ENCODE peak calls at places on chromosomes 1 and 21, in five cellular contexts. V is natural killer cell; G is CD4-positive, alpha-beta T cell; R is lower leg skin; L is omental fat pad. U is an unnamed sample.

GRCh38 chr21:44537930-44538911 is 1.8 kb downstream of the KRTAP10-1 start:
- DNase-seq in V (peak; percentile 11), G (no peak), R (peak; percentile 75), L (no peak), U (no peak)

GRCh38 chr1:159197767-159198557 is 6.7 kb upstream of the ACKR1 start:
- DNase-seq in V (no peak), G (no peak), R (peak; percentile 90), L (peak; percentile 83), U (peak; percentile 37)

GRCh38 chr1:23916209-23917131 is 3.3 kb upstream of the CNR2 start:
- DNase-seq in V (peak; percentile 57), G (peak; percentile 50), R (peak; percentile 88), L (no peak), U (peak; percentile 50)

GRCh38 chr1:228334226-228334935 is 72.3 kb downstream of the TRIM11 start:
- DNase-seq in V (peak; percentile 12), G (no peak), R (peak; percentile 79), L (no peak), U (no peak)

GRCh38 chr1:78339490-78339889 is 151.3 kb upstream of the PTGFR start:
- DNase-seq in V (no peak), G (no peak), R (no peak), L (no peak), U (no peak)

GRCh38 chr1:2611621-2612437 is 21.0 kb downstream of the MMEL1 start:
- DNase-seq in V (no peak), G (no peak), R (no peak), L (no peak), U (peak; percentile 13)

GRCh38 chr1:46599044-46599970 is 4.8 kb downstream of the MKNK1 start:
- DNase-seq in V (no peak), G (no peak), R (no peak), L (no peak), U (no peak)

GRCh38 chr1:151619489-151620093 is 7.7 kb downstream of the SNX27 start:
- DNase-seq in V (no peak), G (no peak), R (no peak), L (no peak), U (no peak)

GRCh38 chr1:24547195-24547594 is 8.7 kb upstream of the NCMAP start:
- DNase-seq in V (no peak), G (no peak), R (no peak), L (no peak), U (no peak)

GRCh38 chr1:9753121-9753531 is 70.6 kb downstream of the CLSTN1 start:
- DNase-seq in V (no peak), G (no peak), R (no peak), L (no peak), U (no peak)

GRCh38 chr1:109910123-109910962 is at the start of gene CSF1:
- DNase-seq in V (peak; percentile 52), G (peak; percentile 48), R (peak; percentile 97), L (peak; percentile 81), U (peak; percentile 40)

GRCh38 chr1:176017722-176018121 is 189.4 kb downstream of the COP1 start:
- DNase-seq in V (no peak), G (no peak), R (no peak), L (no peak), U (no peak)
- TF ChIP-seq CTCF in V (no peak), G (no peak), R (no peak), L (no peak), U (no peak)

DNA sequence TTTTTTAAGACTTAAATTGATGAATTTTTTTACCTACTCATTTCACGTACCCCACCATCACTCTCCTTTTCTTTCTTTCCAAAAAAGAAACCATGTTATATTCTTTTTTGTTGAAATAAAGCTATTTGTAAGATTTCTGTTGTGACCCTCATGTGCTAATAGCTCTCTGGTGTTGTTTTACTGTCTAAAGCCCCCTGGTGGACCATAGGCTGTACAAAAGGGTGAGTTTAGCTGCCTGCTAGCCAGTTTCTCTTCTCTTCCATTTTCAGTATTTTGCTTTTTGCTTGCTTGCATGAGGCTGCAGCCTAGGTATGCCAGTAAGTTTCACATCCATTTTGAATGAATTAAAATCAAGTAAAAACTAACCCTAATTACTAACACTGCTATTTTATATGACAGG is 15.6 kb upstream of the VAMP3 start:
- DNase-seq in V (no peak), G (no peak), R (no peak), L (no peak), U (no peak)
- TF ChIP-seq CTCF in V (no peak), G (no peak), R (no peak), L (no peak), U (no peak)

DNA sequence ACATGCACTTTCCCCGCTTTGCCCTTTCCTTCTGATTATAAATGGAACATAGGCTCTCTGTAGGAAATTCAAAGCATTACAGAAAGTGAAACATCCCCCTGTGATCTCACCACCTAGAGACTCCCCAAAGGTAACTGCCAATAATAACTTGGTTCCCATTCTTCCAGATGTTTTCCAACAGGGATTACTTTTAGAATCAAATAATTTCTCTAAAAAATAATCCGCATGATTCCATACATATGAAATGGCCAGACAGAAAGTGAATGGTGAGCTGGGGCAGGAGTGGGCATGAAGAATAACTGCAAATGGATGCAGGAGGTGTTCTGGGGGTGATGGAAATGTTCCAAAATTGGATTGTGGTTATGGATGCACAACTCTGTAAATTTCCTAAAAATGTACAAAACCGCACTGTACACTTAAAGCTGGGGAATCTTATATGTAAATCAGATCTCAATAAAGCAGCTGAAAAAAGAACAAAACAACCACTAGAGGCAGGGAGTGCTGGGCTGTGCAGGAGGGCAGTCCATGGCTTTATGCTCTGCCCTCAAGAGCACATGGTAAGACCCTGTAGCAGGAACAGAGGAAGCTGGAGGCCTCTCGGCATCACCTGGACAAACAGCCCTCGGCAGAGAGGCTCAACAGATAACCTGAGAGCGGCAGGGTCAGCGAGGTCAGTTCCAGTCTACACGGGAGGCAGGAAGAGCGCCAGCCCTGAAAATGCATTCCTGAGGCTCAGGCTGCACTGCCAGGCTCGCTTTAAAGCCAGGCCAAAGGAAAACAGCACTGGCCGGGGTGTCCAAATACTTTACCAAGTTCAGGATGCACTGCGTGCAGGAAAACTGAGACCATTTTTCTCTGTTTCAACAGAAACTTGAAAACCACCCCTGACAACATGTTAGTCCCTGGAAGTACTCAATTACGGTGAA is 39.7 kb downstream of the CAPZB start:
- DNase-seq in V (no peak), G (no peak), R (peak; percentile 87), L (no peak), U (no peak)
- TF ChIP-seq CTCF in V (no peak), G (peak; percentile 27), R (no peak), L (no peak), U (no peak)

GRCh38 chr21:43208561-43209332 is 39.9 kb downstream of the CRYAA start:
- DNase-seq in V (no peak), G (no peak), R (peak; percentile 78), L (no peak), U (no peak)

GRCh38 chr21:43210454-43211084 is 41.8 kb downstream of the CRYAA start:
- DNase-seq in V (no peak), G (no peak), R (no peak), L (no peak), U (no peak)

GRCh38 chr21:43209575-43210453 is 41.0 kb downstream of the CRYAA start:
- DNase-seq in V (no peak), G (no peak), R (peak; percentile 83), L (no peak), U (no peak)

GRCh38 chr21:43207868-43208267 is 39.1 kb downstream of the CRYAA start:
- DNase-seq in V (no peak), G (no peak), R (peak; percentile 50), L (no peak), U (no peak)

DNA sequence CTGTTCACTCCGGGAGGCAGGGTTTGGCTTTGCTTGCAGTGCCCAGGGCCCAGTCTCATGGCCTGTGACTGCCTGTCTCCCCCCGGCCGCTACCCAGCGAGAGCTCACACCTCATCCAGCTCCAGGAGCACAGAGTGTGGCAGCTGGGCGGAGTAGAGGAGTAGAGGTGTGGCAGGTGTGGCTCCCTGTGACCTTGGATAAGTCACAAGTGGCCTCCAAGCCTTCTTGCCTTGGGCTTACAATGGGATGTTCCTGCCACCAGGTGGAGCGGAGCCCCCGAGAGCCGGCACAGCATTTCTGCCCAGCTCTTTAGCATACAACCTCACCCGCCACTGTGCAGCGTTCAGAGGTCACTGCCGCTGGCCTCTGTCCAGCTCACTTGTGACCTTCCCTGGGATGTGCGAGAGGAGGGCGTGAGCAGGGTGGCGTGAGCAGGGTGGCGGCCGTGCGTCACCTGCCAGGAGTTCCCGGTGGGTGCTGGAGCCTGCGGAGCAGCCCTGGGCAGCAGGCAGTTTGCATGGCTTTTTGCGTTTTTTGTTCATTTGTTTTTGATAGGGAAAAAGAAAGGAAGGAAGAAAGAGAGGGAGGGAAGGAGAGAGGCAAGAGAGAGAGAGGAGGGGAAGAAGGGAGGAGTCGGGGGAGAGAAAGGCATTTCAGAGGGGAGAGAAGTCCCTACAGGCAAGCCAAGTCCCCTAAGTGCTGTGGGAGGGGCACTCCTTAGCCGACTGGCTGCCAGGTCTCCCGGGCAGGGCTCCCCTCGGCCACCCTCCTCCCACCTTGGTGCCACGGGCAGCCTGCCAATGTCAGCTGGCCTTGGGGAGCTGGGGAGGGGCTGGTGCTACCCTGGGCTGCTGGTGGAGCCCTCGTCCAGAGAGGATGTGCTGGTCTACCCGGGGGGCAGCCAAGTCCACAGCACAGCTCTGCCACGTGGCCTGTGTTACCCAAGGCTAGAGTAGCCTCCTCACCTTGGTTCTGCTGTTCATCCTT is 42.6 kb downstream of the CRYAA start:
- DNase-seq in V (no peak), G (no peak), R (peak; percentile 86), L (no peak), U (no peak)
- TF ChIP-seq CTCF in V (no peak), G (no peak), R (no peak), L (no peak), U (no peak)

DNA sequence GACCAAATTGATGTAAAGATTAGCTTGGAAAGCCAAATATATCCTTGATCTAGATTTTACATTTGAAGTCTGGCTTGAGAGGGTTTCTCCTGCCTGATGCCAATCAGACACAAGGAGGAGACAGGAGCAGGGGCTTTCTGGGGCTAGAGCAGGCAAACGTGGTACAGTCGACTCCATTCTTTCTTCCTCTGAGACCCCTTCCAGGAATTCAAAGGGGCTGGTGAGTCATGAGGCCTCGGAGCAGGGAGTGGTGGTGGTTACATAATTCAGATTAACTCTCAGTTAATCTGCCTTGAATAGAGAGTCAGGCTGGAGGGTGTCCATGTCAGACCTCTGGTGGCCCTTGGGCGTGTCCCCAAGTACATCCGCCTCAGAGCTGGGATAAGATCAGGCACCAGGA is 4.8 kb downstream of the AJAP1 start:
- DNase-seq in V (no peak), G (no peak), R (no peak), L (no peak), U (no peak)
- TF ChIP-seq CTCF in V (no peak), G (no peak), R (no peak), L (no peak), U (no peak)

DNA sequence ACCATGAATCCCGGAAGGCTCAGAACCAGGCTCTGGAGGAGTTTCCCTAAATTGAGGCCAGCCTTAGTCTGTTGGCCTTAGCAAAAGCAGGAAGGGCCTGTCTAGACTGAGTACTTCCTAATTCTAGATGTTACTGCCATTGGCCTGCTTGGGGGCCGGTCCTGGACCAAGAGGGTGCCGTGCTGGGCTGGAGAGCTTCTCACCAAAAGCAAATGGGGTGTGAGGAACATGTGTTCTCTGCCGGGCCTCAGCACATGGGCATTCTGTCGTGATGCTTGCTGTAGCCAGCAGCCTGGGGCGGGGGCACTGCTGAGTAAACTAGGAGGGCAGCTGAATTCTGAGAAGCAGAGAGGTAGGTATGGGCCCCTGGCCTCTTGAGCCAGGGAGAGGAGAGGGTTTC is 35.7 kb upstream of the MAN1C1 start:
- DNase-seq in V (no peak), G (no peak), R (no peak), L (no peak), U (no peak)
- TF ChIP-seq CTCF in V (no peak), G (no peak), R (no peak), L (no peak), U (no peak)